ENCODE peak calls at places on chromosomes 7 and 10, in six cellular contexts. Y, U, W, E, Q and O are unnamed samples.

GRCh38 chr10:31062856-31063255 is 31.2 kb upstream of the ZNF438 start:
- DNase-seq in U (no peak), Q (no peak), E (peak), Y (peak), W (no peak), O (no peak)

GRCh38 chr7:105006367-105007139 is 7.5 kb upstream of the KMT2E start:
- DNase-seq in Y (no peak), W (no peak), Q (no peak), E (no peak), U (peak), O (no peak)

GRCh38 chr10:43227911-43228782 is 38.7 kb downstream of the RASGEF1A start:
- DNase-seq in W (no peak), Q (no peak), Y (no peak), U (no peak), E (no peak), O (no peak)

GRCh38 chr7:13577566-13578145 is 411.8 kb downstream of the ETV1 start:
- DNase-seq in Y (no peak), E (peak), Q (no peak), U (no peak), W (no peak), O (no peak)

GRCh38 chr10:78357673-78358206 is 324.1 kb downstream of the RPS24 start:
- DNase-seq in U (no peak), Q (no peak), E (no peak), Y (no peak), W (no peak), O (no peak)

GRCh38 chr10:61987951-61988379 is 86.5 kb downstream of the ARID5B start:
- DNase-seq in Q (no peak), E (peak), U (no peak), W (no peak), Y (peak), O (no peak)

GRCh38 chr10:91313761-91314520 is 93.5 kb downstream of the PCGF5 start:
- DNase-seq in Q (no peak), E (peak), U (no peak), W (no peak), Y (peak), O (no peak)

GRCh38 chr7:77308792-77309191 is 107.4 kb downstream of the GSAP start:
- DNase-seq in E (no peak), Q (no peak), Y (no peak), W (no peak), U (peak), O (no peak)

GRCh38 chr7:131110294-131111080 is 217.2 kb upstream of the MKLN1 start:
- DNase-seq in E (peak), Y (peak), W (no peak), Q (no peak), U (peak), O (peak)

GRCh38 chr7:6375346-6376101 is 72.2 kb downstream of the DAGLB start:
- DNase-seq in Y (peak), U (no peak), Q (no peak), E (peak), W (no peak), O (no peak)

GRCh38 chr7:19024261-19024660 is 93.2 kb downstream of the TWIST1 start:
- DNase-seq in E (peak), Q (no peak), U (no peak), W (no peak), Y (peak), O (no peak)

GRCh38 chr10:71270821-71271220 is 48.2 kb upstream of the SLC29A3 start:
- DNase-seq in U (no peak), E (no peak), Y (no peak), Q (no peak), W (no peak), O (no peak)

GRCh38 chr10:11927746-11928145 is 104.6 kb downstream of the PROSER2 start:
- DNase-seq in Y (no peak), Q (no peak), U (no peak), W (no peak), E (no peak), O (no peak)

GRCh38 chr10:25758041-25758457 is 176.0 kb upstream of the MYO3A start:
- DNase-seq in W (no peak), E (no peak), Q (peak), U (peak), Y (peak), O (peak)

GRCh38 chr7:100723732-100724275 is 3.5 kb downstream of the EPO start:
- DNase-seq in U (no peak), Q (no peak), E (no peak), W (no peak), Y (no peak), O (no peak)

GRCh38 chr10:33643042-33643441 is 308.6 kb upstream of the NRP1 start:
- DNase-seq in Y (peak), E (peak), Q (no peak), W (no peak), U (no peak), O (no peak)

GRCh38 chr7:141201145-141201885 is 127.5 kb downstream of the TMEM178B start:
- DNase-seq in Q (no peak), E (no peak), U (peak), W (no peak), Y (no peak), O (no peak)

GRCh38 chr10:71233491-71233892 is 21.1 kb downstream of the UNC5B start:
- DNase-seq in E (no peak), Q (no peak), Y (no peak), W (no peak), U (peak), O (no peak)

GRCh38 chr7:35968140-35968940 is 167.5 kb downstream of the SEPTIN7 start:
- DNase-seq in U (no peak), Y (no peak), Q (no peak), W (no peak), E (no peak), O (no peak)

GRCh38 chr10:24374134-24374915 is 165.4 kb downstream of the KIAA1217 start:
- DNase-seq in E (peak), U (no peak), Q (no peak), Y (peak), W (no peak), O (no peak)

GRCh38 chr10:62814901-62815372 is 1.2 kb downstream of the EGR2 start:
- DNase-seq in W (no peak), Y (peak), U (peak), E (no peak), Q (no peak), O (no peak)

GRCh38 chr7:30771859-30772429 is 727 bp downstream of the MINDY4 start:
- DNase-seq in Y (peak), U (no peak), W (no peak), Q (no peak), E (no peak), O (no peak)

GRCh38 chr7:51023547-51023946 is 240.9 kb upstream of the GRB10 start:
- DNase-seq in W (no peak), U (no peak), Q (no peak), Y (no peak), E (no peak), O (no peak)

GRCh38 chr7:80842479-80842797 is 76.4 kb downstream of the SEMA3C start:
- DNase-seq in W (no peak), Y (no peak), E (no peak), Q (no peak), U (no peak), O (no peak)

GRCh38 chr10:70931168-70931805 is 42.9 kb upstream of the PCBD1 start:
- DNase-seq in U (peak), W (no peak), E (peak), Q (no peak), Y (peak), O (no peak)

GRCh38 chr10:132481690-132482089 is 55.9 kb upstream of the INPP5A start:
- DNase-seq in Y (no peak), Q (no peak), U (no peak), W (no peak), E (no peak), O (no peak)

GRCh38 chr10:110225756-110226554 is 18.6 kb downstream of the MXI1 start:
- DNase-seq in U (peak), E (peak), Q (peak), W (peak), Y (peak), O (peak)

GRCh38 chr10:36018996-36019395 is 376.9 kb upstream of the FZD8 start:
- DNase-seq in E (no peak), Y (no peak), U (no peak), W (no peak), Q (no peak), O (no peak)

GRCh38 chr7:41702635-41703371 is at the start of gene INHBA:
- DNase-seq in Y (peak), W (no peak), E (peak), U (no peak), Q (no peak), O (no peak)

GRCh38 chr7:1123721-1124120 is 35.8 kb downstream of the GPER1 start:
- DNase-seq in W (no peak), Y (peak), E (peak), U (peak), Q (no peak), O (no peak)